ENCODE peak calls at places on chromosome 1, in five cellular contexts. I is cerebellum; W is activated CD8-positive, alpha-beta memory T cell treated with anti-CD3 and anti-CD28 coated beads for 24 hours; E is choroid plexus epithelial cell; U is stimulated activated CD4-positive, alpha-beta T cell treated with anti-CD3 and anti-CD28 coated beads, Interleukin-1b, Interleukin-23, amount 100 ng/mL, for 48 hours. A is an unnamed sample.

GRCh38 chr1:46181343-46182260 is 5.3 kb upstream of the P3R3URF start:
- DNase-seq in I (no peak), W (no peak), E (peak), U (no peak), A (no peak)

GRCh38 chr1:22303816-22304215 is 147.8 kb upstream of the ZBTB40 start:
- DNase-seq in I (no peak), W (no peak), E (no peak), U (no peak), A (no peak)

GRCh38 chr1:112524251-112524650 is 15.5 kb downstream of the WNT2B start:
- DNase-seq in I (no peak), W (no peak), E (peak), U (no peak), A (no peak)

GRCh38 chr1:157968951-157969350 is 24.5 kb upstream of the KIRREL1 start:
- DNase-seq in I (no peak), W (no peak), E (peak), U (no peak), A (no peak)

GRCh38 chr1:175197536-175197935 is 5.0 kb upstream of the KIAA0040 start:
- DNase-seq in I (no peak), W (no peak), E (no peak), U (no peak), A (no peak)

GRCh38 chr1:209513226-209513625 is 70.3 kb upstream of the CAMK1G start:
- DNase-seq in I (peak), W (no peak), E (peak), U (no peak), A (no peak)

GRCh38 chr1:20370628-20371200 is 80.0 kb downstream of the VWA5B1 start:
- DNase-seq in I (no peak), W (no peak), E (no peak), U (no peak), A (no peak)

GRCh38 chr1:169001353-169001752 is 105.1 kb upstream of the ATP1B1 start:
- DNase-seq in I (no peak), W (no peak), E (no peak), U (no peak), A (no peak)

GRCh38 chr1:241666419-241666818 is 14.3 kb downstream of the WDR64 start:
- DNase-seq in I (no peak), W (no peak), E (no peak), U (no peak), A (no peak)

GRCh38 chr1:115557715-115558114 is 84.1 kb upstream of the VANGL1 start:
- DNase-seq in I (no peak), W (no peak), E (no peak), U (no peak), A (no peak)

GRCh38 chr1:163912491-163912890 is 590.7 kb downstream of the NUF2 start:
- DNase-seq in I (no peak), W (no peak), E (no peak), U (no peak), A (no peak)

GRCh38 chr1:107523736-107524135 is 382.9 kb downstream of the NTNG1 start:
- DNase-seq in I (no peak), W (no peak), E (no peak), U (no peak), A (no peak)

GRCh38 chr1:5415621-5416020 is 576.6 kb downstream of the NPHP4 start:
- DNase-seq in I (no peak), W (no peak), E (no peak), U (no peak), A (no peak)

GRCh38 chr1:95232646-95233320 is 1.2 kb upstream of the RWDD3 start:
- DNase-seq in I (peak), W (no peak), E (peak), U (no peak), A (no peak)

GRCh38 chr1:111852216-111852615 is 96.5 kb downstream of the DDX20 start:
- DNase-seq in I (no peak), W (no peak), E (no peak), U (no peak), A (no peak)

GRCh38 chr1:50105430-50105829 is 3.3 kb upstream of the ELAVL4 start:
- DNase-seq in I (no peak), W (no peak), E (no peak), U (no peak), A (no peak)

GRCh38 chr1:179714623-179715022 is 28.5 kb upstream of the FAM163A start:
- DNase-seq in I (no peak), W (no peak), E (no peak), U (no peak), A (no peak)

GRCh38 chr1:20496241-20496661 is 10.2 kb upstream of the CAMK2N1 start:
- DNase-seq in I (no peak), W (no peak), E (peak), U (peak), A (peak)

A was measured in activated CD8-positive, alpha-beta T cell treated with anti-CD3 and anti-CD28 coated beads for 36 hours.